ENCODE peak calls at places on chromosomes 11 and 22, in ten cellular contexts. S is skeletal muscle cell; A is AG04450; I is CD8-positive, alpha-beta memory T cell; T is adrenal gland; D is ovary; V is mammary epithelial cell; Q is ascending aorta; M is AG09309; U is thyroid gland. J is an unnamed sample.

GRCh38 chr11:95522871-95523270 is 266.7 kb downstream of the FAM76B start:
- DNase-seq in S (no peak), A (no peak), I (no peak), T (no peak), D (no peak), V (peak), Q (no peak), M (no peak), U (no peak), J (no peak)

GRCh38 chr22:35977136-35977535 is 51.5 kb downstream of the RBFOX2 start:
- DNase-seq in S (peak), A (peak), I (no peak), T (no peak), D (no peak), V (no peak), Q (no peak), M (no peak), U (no peak), J (no peak)

GRCh38 chr11:97764605-97765004 is 1256.1 kb upstream of the CNTN5 start:
- DNase-seq in S (no peak), A (no peak), I (no peak), T (no peak), D (no peak), V (no peak), Q (no peak), M (no peak), U (no peak), J (no peak)

GRCh38 chr22:44680058-44680457 is 21.9 kb upstream of the PRR5 start:
- DNase-seq in S (no peak), A (no peak), I (no peak), T (no peak), D (no peak), V (no peak), Q (no peak), M (no peak), U (no peak), J (no peak)

GRCh38 chr22:20569059-20570058 is 61.9 kb downstream of the MED15 start:
- DNase-seq in S (peak), A (peak), I (peak), T (peak), D (peak), V (peak), Q (peak), M (peak), U (peak), J (peak)

GRCh38 chr22:44445731-44446130 is 52.3 kb downstream of the RTL6 start:
- DNase-seq in S (no peak), A (no peak), I (no peak), T (no peak), D (no peak), V (no peak), Q (no peak), M (no peak), U (no peak), J (no peak)

GRCh38 chr11:70763606-70764005 is 365.3 kb downstream of the CTTN start:
- DNase-seq in S (no peak), A (no peak), I (no peak), T (no peak), D (no peak), V (no peak), Q (no peak), M (peak), U (no peak), J (no peak)

GRCh38 chr11:31913985-31914384 is 102.9 kb upstream of the PAX6 start:
- DNase-seq in S (no peak), A (no peak), I (no peak), T (no peak), D (no peak), V (no peak), Q (no peak), M (no peak), U (no peak), J (no peak)

GRCh38 chr11:57180964-57181363 is 789 bp upstream of the LRRC55 start:
- DNase-seq in S (no peak), A (no peak), I (no peak), T (no peak), D (no peak), V (no peak), Q (no peak), M (no peak), U (peak), J (no peak)

GRCh38 chr11:22256876-22257275 is 64.0 kb downstream of the ANO5 start:
- DNase-seq in S (no peak), A (no peak), I (no peak), T (no peak), D (no peak), V (no peak), Q (no peak), M (no peak), U (no peak), J (no peak)

GRCh38 chr22:20248461-20248959 is 19.6 kb downstream of the RTN4R start:
- DNase-seq in S (no peak), A (no peak), I (no peak), T (no peak), D (no peak), V (no peak), Q (no peak), M (no peak), U (no peak), J (no peak)

GRCh38 chr11:119712459-119713360 is 16.3 kb downstream of the NECTIN1 start:
- DNase-seq in S (no peak), A (no peak), I (no peak), T (no peak), D (no peak), V (no peak), Q (no peak), M (no peak), U (no peak), J (no peak)

GRCh38 chr22:36795633-36796032 is 19.7 kb upstream of the IFT27 start:
- DNase-seq in S (no peak), A (no peak), I (no peak), T (no peak), D (no peak), V (no peak), Q (no peak), M (no peak), U (no peak), J (no peak)

GRCh38 chr22:49269371-49269770 is 558.3 kb downstream of the BRD1 start:
- DNase-seq in S (no peak), A (no peak), I (no peak), T (no peak), D (no peak), V (no peak), Q (no peak), M (no peak), U (no peak), J (no peak)

GRCh38 chr22:47249370-47249928 is 487.0 kb downstream of the TBC1D22A start:
- DNase-seq in S (no peak), A (no peak), I (no peak), T (no peak), D (no peak), V (no peak), Q (no peak), M (no peak), U (no peak), J (no peak)

GRCh38 chr22:47449508-47450270 is 687.2 kb downstream of the TBC1D22A start:
- DNase-seq in S (no peak), A (no peak), I (no peak), T (no peak), D (no peak), V (no peak), Q (no peak), M (no peak), U (no peak), J (no peak)

GRCh38 chr22:29030016-29030617 is 31.5 kb downstream of the C22orf31 start:
- DNase-seq in S (peak), A (no peak), I (no peak), T (peak), D (no peak), V (peak), Q (no peak), M (peak), U (peak), J (peak)

GRCh38 chr11:107631043-107631442 is 40.1 kb downstream of the ELMOD1 start:
- DNase-seq in S (no peak), A (no peak), I (no peak), T (no peak), D (no peak), V (no peak), Q (no peak), M (no peak), U (no peak), J (no peak)

GRCh38 chr11:93740031-93740801 is 1.1 kb downstream of the TAF1D start:
- DNase-seq in S (no peak), A (no peak), I (peak), T (no peak), D (peak), V (peak), Q (no peak), M (no peak), U (peak), J (no peak)

GRCh38 chr11:103870821-103871309 is 165.6 kb upstream of the DDI1 start:
- DNase-seq in S (peak), A (no peak), I (no peak), T (peak), D (no peak), V (no peak), Q (peak), M (no peak), U (peak), J (no peak)

GRCh38 chr11:69166186-69167115 is 10.7 kb downstream of the SMIM38 start:
- DNase-seq in S (peak), A (peak), I (no peak), T (peak), D (no peak), V (peak), Q (peak), M (peak), U (no peak), J (peak)

GRCh38 chr11:75338516-75339218 is 12.8 kb downstream of the ARRB1 start:
- DNase-seq in S (no peak), A (no peak), I (no peak), T (no peak), D (peak), V (no peak), Q (no peak), M (no peak), U (no peak), J (no peak)

GRCh38 chr22:29308148-29308790 is 1.8 kb downstream of the GAS2L1 start:
- DNase-seq in S (no peak), A (no peak), I (no peak), T (peak), D (peak), V (peak), Q (no peak), M (no peak), U (no peak), J (no peak)

DNA sequence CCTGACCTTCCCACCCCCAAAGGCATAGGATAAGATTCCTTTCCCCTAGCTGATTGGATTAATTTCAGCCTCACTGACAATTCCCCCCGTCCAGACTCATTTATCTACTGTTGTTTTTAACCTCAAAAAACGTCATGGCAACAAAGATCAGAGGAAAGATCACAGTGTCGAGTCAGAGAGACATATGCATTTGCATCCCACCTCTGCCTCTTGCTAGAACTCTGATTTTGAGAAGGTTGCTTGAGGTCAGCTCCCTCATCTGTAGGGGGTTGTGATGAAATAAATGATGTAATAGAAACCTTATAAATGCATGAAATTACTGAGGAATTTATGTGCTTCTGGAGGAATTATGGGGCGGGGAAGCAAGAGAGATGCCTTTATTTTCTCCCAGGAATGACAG is 53.3 kb upstream of the SYN3 start:
- DNase-seq in S (no peak), A (no peak), I (no peak), T (no peak), D (no peak), V (no peak), Q (no peak), M (no peak), U (no peak), J (no peak)
- H3K4me3 ChIP-seq in S (no peak), A (no peak), I (no peak), T (no peak), D (no peak), V (no peak), Q (no peak), M (no peak), U (no peak), J (no peak)

GRCh38 chr11:72155751-72156150 is 20.2 kb downstream of the FOLR3 start:
- DNase-seq in S (no peak), A (no peak), I (no peak), T (no peak), D (no peak), V (no peak), Q (no peak), M (no peak), U (no peak), J (no peak)

GRCh38 chr11:72146625-72147024 is 11.1 kb downstream of the FOLR3 start:
- DNase-seq in S (no peak), A (no peak), I (no peak), T (no peak), D (no peak), V (no peak), Q (no peak), M (no peak), U (no peak), J (no peak)

GRCh38 chr11:72144807-72145565 is 9.5 kb downstream of the FOLR3 start:
- DNase-seq in S (peak), A (peak), I (no peak), T (no peak), D (no peak), V (peak), Q (no peak), M (peak), U (no peak), J (no peak)

GRCh38 chr11:72154816-72155215 is 19.3 kb downstream of the FOLR3 start:
- DNase-seq in S (no peak), A (no peak), I (no peak), T (no peak), D (no peak), V (no peak), Q (no peak), M (no peak), U (no peak), J (no peak)

DNA sequence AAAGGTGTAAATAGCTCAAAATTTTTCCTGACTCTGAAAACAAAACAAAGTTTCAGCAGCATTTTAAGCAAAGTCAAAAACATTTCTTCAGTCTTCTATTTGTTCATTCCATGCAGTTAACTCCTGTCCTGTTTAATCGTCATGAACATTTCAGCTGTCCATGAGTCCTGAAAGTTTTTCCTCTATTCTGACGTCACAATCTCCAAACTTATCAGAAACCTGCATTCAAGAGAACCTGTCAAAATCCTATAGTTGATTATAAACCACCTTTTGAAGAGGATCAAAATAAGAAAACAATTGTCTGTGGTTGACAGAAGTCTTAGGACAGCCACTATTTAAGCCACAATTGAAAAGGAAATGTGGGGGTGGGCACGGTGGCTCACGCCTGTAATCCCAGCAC is 15.4 kb downstream of the FOLR3 start:
- DNase-seq in S (no peak), A (no peak), I (no peak), T (no peak), D (no peak), V (no peak), Q (no peak), M (no peak), U (no peak), J (no peak)
- H3K4me3 ChIP-seq in S (no peak), A (no peak), I (no peak), T (no peak), D (no peak), V (no peak), Q (no peak), M (no peak), U (no peak), J (no peak)

GRCh38 chr11:20163778-20164133 is 3.5 kb upstream of the DBX1 start:
- DNase-seq in S (no peak), A (no peak), I (no peak), T (no peak), D (no peak), V (no peak), Q (no peak), M (no peak), U (no peak), J (no peak)
- H3K4me3 ChIP-seq in S (peak), A (no peak), I (no peak), T (no peak), D (no peak), V (no peak), Q (peak), M (peak), U (no peak), J (no peak)

GRCh38 chr11:63888170-63889086 is 28.5 kb downstream of the RCOR2 start:
- DNase-seq in S (peak), A (no peak), I (peak), T (peak), D (peak), V (peak), Q (peak), M (no peak), U (peak), J (peak)
- H3K4me3 ChIP-seq in S (no peak), A (no peak), I (peak), T (no peak), D (peak), V (peak), Q (peak), M (no peak), U (no peak), J (no peak)

GRCh38 chr11:2988996-2989395 is 3.1 kb downstream of the NAP1L4 start:
- DNase-seq in S (no peak), A (no peak), I (no peak), T (no peak), D (no peak), V (peak), Q (no peak), M (no peak), U (no peak), J (peak)
- H3K4me3 ChIP-seq in S (peak), A (peak), I (peak), T (no peak), D (no peak), V (peak), Q (no peak), M (no peak), U (no peak), J (peak)

GRCh38 chr11:125869526-125869925 is 17.9 kb upstream of the HYLS1 start:
- DNase-seq in S (no peak), A (no peak), I (no peak), T (no peak), D (no peak), V (no peak), Q (no peak), M (no peak), U (no peak), J (no peak)

GRCh38 chr11:125871391-125872137 is 15.9 kb upstream of the HYLS1 start:
- DNase-seq in S (no peak), A (no peak), I (no peak), T (peak), D (no peak), V (peak), Q (no peak), M (no peak), U (peak), J (peak)

GRCh38 chr11:125874556-125875124 is 12.8 kb upstream of the HYLS1 start:
- DNase-seq in S (peak), A (peak), I (peak), T (peak), D (peak), V (peak), Q (no peak), M (peak), U (peak), J (peak)

GRCh38 chr11:125872138-125872491 is 15.4 kb upstream of the HYLS1 start:
- DNase-seq in S (no peak), A (no peak), I (no peak), T (no peak), D (no peak), V (peak), Q (no peak), M (no peak), U (no peak), J (no peak)

DNA sequence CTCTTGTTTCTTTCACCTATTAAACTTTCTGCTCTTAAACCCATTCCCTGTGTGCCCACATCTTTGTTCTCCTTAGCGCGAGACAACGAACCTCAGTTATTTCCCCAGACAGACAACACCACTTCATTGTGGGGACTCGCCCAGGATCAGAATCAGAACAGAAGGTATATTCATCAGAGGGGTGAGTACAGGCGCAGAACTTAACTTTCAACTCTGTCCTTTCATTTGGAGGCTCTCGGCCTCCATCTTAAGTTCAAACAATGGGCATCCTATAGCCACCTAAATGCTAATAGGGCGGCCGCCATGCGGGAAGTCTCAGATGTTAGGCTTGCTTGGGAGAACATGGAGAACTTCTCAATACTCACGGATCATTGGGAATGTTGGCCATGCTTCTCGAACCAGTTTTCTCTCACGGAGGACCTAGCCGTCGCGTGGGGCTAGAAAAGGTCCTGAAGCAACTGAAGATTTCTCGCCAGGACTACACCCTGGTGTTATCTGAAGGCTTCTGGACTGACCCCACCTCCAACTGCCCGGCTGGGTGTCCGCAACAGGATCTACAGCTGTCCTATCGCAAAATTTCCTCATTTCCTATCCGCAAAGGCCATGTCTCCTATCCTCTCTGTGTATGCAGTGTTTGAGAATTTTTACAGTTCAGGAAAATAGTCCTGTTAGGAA is 13.4 kb upstream of the HYLS1 start:
- DNase-seq in S (no peak), A (no peak), I (no peak), T (no peak), D (no peak), V (no peak), Q (no peak), M (no peak), U (no peak), J (no peak)
- H3K4me3 ChIP-seq in S (no peak), A (peak), I (no peak), T (no peak), D (no peak), V (no peak), Q (no peak), M (no peak), U (no peak), J (no peak)

DNA sequence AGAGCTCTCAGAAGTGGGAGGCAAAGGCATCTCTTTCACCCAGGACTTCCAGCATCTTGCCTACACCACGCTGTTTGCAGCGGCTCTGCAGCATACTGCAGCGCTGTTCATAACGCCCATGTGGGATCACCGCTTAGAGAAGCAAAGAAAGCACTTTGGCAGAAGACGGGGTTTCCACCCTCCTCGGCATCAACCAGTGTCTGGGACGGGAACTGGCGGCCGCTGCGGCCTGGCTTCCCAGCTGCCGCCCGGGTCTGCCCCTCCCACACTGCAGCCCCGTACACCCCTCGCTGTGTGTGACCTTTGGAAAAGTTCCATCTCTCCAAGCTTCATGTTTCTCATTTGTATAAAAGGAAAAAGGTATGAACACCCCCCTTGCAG is 542 bp upstream of the TIRAP start:
- DNase-seq in S (no peak), A (no peak), I (peak), T (peak), D (peak), V (peak), Q (no peak), M (no peak), U (peak), J (no peak)
- H3K4me3 ChIP-seq in S (peak), A (peak), I (peak), T (no peak), D (peak), V (peak), Q (peak), M (peak), U (peak), J (peak)

DNA sequence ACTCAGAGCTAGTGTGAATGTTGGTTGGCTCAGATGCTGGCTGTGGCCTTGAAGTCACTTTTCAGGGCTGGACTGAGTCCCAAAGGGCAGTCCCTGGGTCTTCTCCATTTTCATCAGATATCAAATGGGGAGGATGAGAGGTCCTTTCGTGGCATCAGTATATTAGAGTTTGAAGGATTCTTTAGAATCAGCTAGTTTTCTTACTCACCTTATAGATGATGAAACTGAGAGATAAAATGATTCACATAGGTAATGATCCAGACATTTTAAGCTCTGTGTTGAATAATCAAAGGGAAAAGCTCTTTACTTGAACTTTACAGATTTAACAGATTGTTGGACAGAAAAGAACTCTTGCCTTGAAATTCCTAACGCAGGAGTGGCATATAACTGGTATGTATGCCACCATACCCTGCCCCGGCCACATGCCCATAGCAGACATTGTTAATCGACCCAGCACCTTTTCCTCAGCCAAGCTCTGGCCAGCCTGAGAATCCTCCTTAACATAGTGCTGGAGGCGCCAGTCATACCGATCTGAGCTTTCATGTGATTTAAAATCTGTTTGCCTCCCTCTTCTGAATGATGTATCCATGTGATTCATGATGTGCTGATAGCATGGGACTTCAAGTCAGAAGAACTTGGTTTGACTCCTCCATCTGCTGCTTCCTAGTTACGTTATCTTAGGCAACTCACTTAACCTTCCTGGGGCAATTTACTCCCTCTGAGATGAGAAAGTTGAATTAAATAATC is 60.0 kb downstream of the BARX2 start:
- DNase-seq in S (no peak), A (no peak), I (no peak), T (no peak), D (no peak), V (peak), Q (no peak), M (no peak), U (no peak), J (no peak)
- H3K4me3 ChIP-seq in S (no peak), A (no peak), I (no peak), T (no peak), D (no peak), V (no peak), Q (no peak), M (no peak), U (no peak), J (no peak)